ENCODE peak calls at places on chromosomes 4 and X, in nine cellular contexts. One of them, this sample, is unnamed.

GRCh38 chrX:154370300-154370881 is 4.0 kb downstream of the FLNA start:
- DNase-seq in kidney tubule cell: no peak
- DNase-seq in HuH-7.5: no peak
- DNase-seq in HCEC 1CT: no peak
- DNase-seq in non-pigmented ciliary epithelial cell: no peak
- DNase-seq in MCF 10A: no peak
- DNase-seq in HCT116: no peak
- DNase-seq in CD8-positive, alpha-beta memory T cell: no peak
- DNase-seq in caudate nucleus: no peak
- DNase-seq in this sample: no peak

GRCh38 chr4:184386271-184386781 is 88.0 kb downstream of the IRF2 start:
- DNase-seq in kidney tubule cell: peak
- DNase-seq in HuH-7.5: no peak
- DNase-seq in HCEC 1CT: no peak
- DNase-seq in non-pigmented ciliary epithelial cell: no peak
- DNase-seq in MCF 10A: no peak
- DNase-seq in HCT116: no peak
- DNase-seq in CD8-positive, alpha-beta memory T cell: no peak
- DNase-seq in caudate nucleus: no peak
- DNase-seq in this sample: no peak

GRCh38 chr4:83124079-83124780 is 9.7 kb upstream of the PLAC8 start:
- DNase-seq in kidney tubule cell: no peak
- DNase-seq in HuH-7.5: no peak
- DNase-seq in HCEC 1CT: peak
- DNase-seq in non-pigmented ciliary epithelial cell: no peak
- DNase-seq in MCF 10A: no peak
- DNase-seq in HCT116: no peak
- DNase-seq in CD8-positive, alpha-beta memory T cell: no peak
- DNase-seq in caudate nucleus: no peak
- DNase-seq in this sample: no peak

GRCh38 chr4:3074846-3075651 is 568 bp downstream of the HTT start:
- DNase-seq in kidney tubule cell: peak
- DNase-seq in HuH-7.5: peak
- DNase-seq in HCEC 1CT: peak
- DNase-seq in non-pigmented ciliary epithelial cell: no peak
- DNase-seq in MCF 10A: peak
- DNase-seq in HCT116: peak
- DNase-seq in CD8-positive, alpha-beta memory T cell: peak
- DNase-seq in caudate nucleus: no peak
- DNase-seq in this sample: peak

GRCh38 chr4:7256989-7257810 is 64.9 kb downstream of the SORCS2 start:
- DNase-seq in kidney tubule cell: no peak
- DNase-seq in HuH-7.5: no peak
- DNase-seq in HCEC 1CT: no peak
- DNase-seq in non-pigmented ciliary epithelial cell: no peak
- DNase-seq in MCF 10A: no peak
- DNase-seq in HCT116: no peak
- DNase-seq in CD8-positive, alpha-beta memory T cell: no peak
- DNase-seq in caudate nucleus: no peak
- DNase-seq in this sample: no peak

GRCh38 chr4:75658881-75659280 is 14.3 kb downstream of the G3BP2 start:
- DNase-seq in kidney tubule cell: peak
- DNase-seq in HuH-7.5: no peak
- DNase-seq in HCEC 1CT: peak
- DNase-seq in non-pigmented ciliary epithelial cell: no peak
- DNase-seq in MCF 10A: no peak
- DNase-seq in HCT116: no peak
- DNase-seq in CD8-positive, alpha-beta memory T cell: no peak
- DNase-seq in caudate nucleus: no peak
- DNase-seq in this sample: peak

GRCh38 chr4:124111922-124112321 is 600.6 kb downstream of the ANKRD50 start:
- DNase-seq in kidney tubule cell: peak
- DNase-seq in HuH-7.5: no peak
- DNase-seq in HCEC 1CT: peak
- DNase-seq in non-pigmented ciliary epithelial cell: peak
- DNase-seq in MCF 10A: peak
- DNase-seq in HCT116: peak
- DNase-seq in CD8-positive, alpha-beta memory T cell: no peak
- DNase-seq in caudate nucleus: no peak
- DNase-seq in this sample: peak

GRCh38 chrX:122552291-122552800 is 631.7 kb upstream of the GRIA3 start:
- DNase-seq in kidney tubule cell: no peak
- DNase-seq in HuH-7.5: no peak
- DNase-seq in HCEC 1CT: no peak
- DNase-seq in non-pigmented ciliary epithelial cell: no peak
- DNase-seq in MCF 10A: no peak
- DNase-seq in HCT116: no peak
- DNase-seq in CD8-positive, alpha-beta memory T cell: no peak
- DNase-seq in caudate nucleus: no peak
- DNase-seq in this sample: no peak

GRCh38 chr4:152166567-152166966 is 369.3 kb downstream of the FBXW7 start:
- DNase-seq in kidney tubule cell: no peak
- DNase-seq in HuH-7.5: no peak
- DNase-seq in HCEC 1CT: no peak
- DNase-seq in non-pigmented ciliary epithelial cell: no peak
- DNase-seq in MCF 10A: peak
- DNase-seq in HCT116: no peak
- DNase-seq in CD8-positive, alpha-beta memory T cell: no peak
- DNase-seq in caudate nucleus: no peak
- DNase-seq in this sample: no peak

GRCh38 chr4:175330236-175330635 is 412.1 kb downstream of the ADAM29 start:
- DNase-seq in kidney tubule cell: no peak
- DNase-seq in HuH-7.5: no peak
- DNase-seq in HCEC 1CT: peak
- DNase-seq in non-pigmented ciliary epithelial cell: no peak
- DNase-seq in MCF 10A: peak
- DNase-seq in HCT116: no peak
- DNase-seq in CD8-positive, alpha-beta memory T cell: no peak
- DNase-seq in caudate nucleus: no peak
- DNase-seq in this sample: no peak

GRCh38 chr4:94457692-94458106 is 6.0 kb downstream of the PDLIM5 start:
- DNase-seq in kidney tubule cell: peak
- DNase-seq in HuH-7.5: no peak
- DNase-seq in HCEC 1CT: no peak
- DNase-seq in non-pigmented ciliary epithelial cell: no peak
- DNase-seq in MCF 10A: peak
- DNase-seq in HCT116: no peak
- DNase-seq in CD8-positive, alpha-beta memory T cell: no peak
- DNase-seq in caudate nucleus: no peak
- DNase-seq in this sample: no peak